ENCODE peak calls at places on chromosome 10, in five cellular contexts. Y is A549; T is mucosa of descending colon; X is T-helper 17 cell; F is stimulated activated naive CD8-positive, alpha-beta T cell treated with anti-CD3 and anti-CD28 coated beads, Interleukin-15, Interleukin-2, amounts not matched to agents 100 U/mL and 50 U/mL, for 24 hours. B is an unnamed sample.

GRCh38 chr10:106436123-106436740 is 728.3 kb downstream of the SORCS1 start:
- ATAC-seq in Y (no peak), T (no peak), X (no peak), F (no peak), B (no peak)

GRCh38 chr10:3944591-3944990 is 159.6 kb upstream of the KLF6 start:
- ATAC-seq in Y (no peak), T (no peak), X (no peak), F (no peak), B (no peak)

GRCh38 chr10:95382596-95382995 is 91.8 kb upstream of the PDLIM1 start:
- ATAC-seq in Y (no peak), T (peak), X (no peak), F (no peak), B (no peak)

GRCh38 chr10:121217331-121217730 is 366.2 kb downstream of the WDR11 start:
- ATAC-seq in Y (no peak), T (no peak), X (no peak), F (no peak), B (no peak)

GRCh38 chr10:96873086-96873485 is 41.0 kb downstream of the LCOR start:
- ATAC-seq in Y (no peak), T (no peak), X (no peak), F (no peak), B (no peak)

GRCh38 chr10:34916368-34916767 is 101.3 kb upstream of the PARD3 start:
- ATAC-seq in Y (no peak), T (no peak), X (no peak), F (no peak), B (no peak)

GRCh38 chr10:3735175-3735574 is 49.8 kb downstream of the KLF6 start:
- ATAC-seq in Y (no peak), T (peak), X (no peak), F (no peak), B (no peak)

GRCh38 chr10:126597206-126597605 is 73.3 kb downstream of the C10orf90 start:
- ATAC-seq in Y (no peak), T (no peak), X (no peak), F (no peak), B (no peak)

GRCh38 chr10:132631348-132631735 is 93.8 kb downstream of the INPP5A start:
- ATAC-seq in Y (no peak), T (peak), X (no peak), F (no peak), B (no peak)

GRCh38 chr10:27285093-27285492 is 44.5 kb upstream of the ACBD5 start:
- ATAC-seq in Y (no peak), T (peak), X (peak), F (peak), B (no peak)

GRCh38 chr10:114327537-114328277 is 76.6 kb downstream of the AFAP1L2 start:
- ATAC-seq in Y (no peak), T (peak), X (no peak), F (no peak), B (no peak)

GRCh38 chr10:87886635-87887034 is 23.2 kb downstream of the PTEN start:
- ATAC-seq in Y (no peak), T (no peak), X (no peak), F (no peak), B (no peak)

GRCh38 chr10:93600861-93601773 is at the start of gene RBP4:
- ATAC-seq in Y (peak), T (peak), X (no peak), F (no peak), B (peak)

GRCh38 chr10:114708717-114709352 is 50.8 kb upstream of the ABLIM1 start:
- ATAC-seq in Y (peak), T (peak), X (no peak), F (no peak), B (no peak)

GRCh38 chr10:102493771-102494170 is 8.7 kb downstream of the ACTR1A start:
- ATAC-seq in Y (no peak), T (no peak), X (no peak), F (no peak), B (no peak)

GRCh38 chr10:24900888-24901685 is 51.3 kb downstream of the PRTFDC1 start:
- ATAC-seq in Y (no peak), T (peak), X (no peak), F (peak), B (peak)

GRCh38 chr10:63720072-63720537 is 198.9 kb downstream of the REEP3 start:
- ATAC-seq in Y (no peak), T (peak), X (peak), F (no peak), B (peak)